ENCODE peak calls at places on chromosome 2, in five cellular contexts. One of them, this sample, is unnamed. For H3K27me3, the result is how much of the 10 kb centered on the place peaks cover.

GRCh38 chr2:231013820-231014219 is 17.9 kb downstream of the SPATA3 start:
- DNase-seq in HepG2: no peak
- DNase-seq in PC-3: peak
- DNase-seq in mammary epithelial cell: peak
- DNase-seq in H9: no peak
- DNase-seq in this sample: no peak

GRCh38 chr2:79832540-79833234 is 319.8 kb downstream of the CTNNA2 start:
- DNase-seq in HepG2: no peak
- DNase-seq in PC-3: no peak
- DNase-seq in mammary epithelial cell: no peak
- DNase-seq in H9: peak
- DNase-seq in this sample: no peak

GRCh38 chr2:217928324-217929293 is 74.2 kb downstream of the TNS1 start:
- DNase-seq in HepG2: no peak
- DNase-seq in PC-3: no peak
- DNase-seq in mammary epithelial cell: no peak
- DNase-seq in H9: no peak
- DNase-seq in this sample: no peak

GRCh38 chr2:98946875-98947274 is 10.8 kb upstream of the CRACDL start:
- DNase-seq in HepG2: no peak
- DNase-seq in PC-3: no peak
- DNase-seq in mammary epithelial cell: no peak
- DNase-seq in H9: no peak
- DNase-seq in this sample: no peak

GRCh38 chr2:98500561-98500960 is 55.9 kb downstream of the INPP4A start:
- DNase-seq in HepG2: no peak
- DNase-seq in PC-3: peak
- DNase-seq in mammary epithelial cell: no peak
- DNase-seq in H9: no peak
- DNase-seq in this sample: no peak

GRCh38 chr2:870426-870825 is 80.2 kb upstream of the SNTG2 start:
- DNase-seq in HepG2: no peak
- DNase-seq in PC-3: no peak
- DNase-seq in mammary epithelial cell: no peak
- DNase-seq in H9: no peak
- DNase-seq in this sample: no peak

GRCh38 chr2:184530959-184531358 is 67.4 kb upstream of the ZNF804A start:
- DNase-seq in HepG2: no peak
- DNase-seq in PC-3: no peak
- DNase-seq in mammary epithelial cell: no peak
- DNase-seq in H9: no peak
- DNase-seq in this sample: no peak

GRCh38 chr2:171547720-171548119 is 25.4 kb downstream of the CYBRD1 start:
- DNase-seq in HepG2: no peak
- DNase-seq in PC-3: no peak
- DNase-seq in mammary epithelial cell: peak
- DNase-seq in H9: no peak
- DNase-seq in this sample: no peak

GRCh38 chr2:15731213-15731888 is 139.7 kb downstream of the DDX1 start:
- DNase-seq in HepG2: no peak
- DNase-seq in PC-3: no peak
- DNase-seq in mammary epithelial cell: no peak
- DNase-seq in H9: peak
- DNase-seq in this sample: no peak

GRCh38 chr2:72998724-72999123 is 72.8 kb downstream of the SFXN5 start:
- DNase-seq in HepG2: no peak
- DNase-seq in PC-3: no peak
- DNase-seq in mammary epithelial cell: no peak
- DNase-seq in H9: peak
- DNase-seq in this sample: no peak

GRCh38 chr2:135745545-135745944 is 3.9 kb downstream of the UBXN4 start:
- DNase-seq in HepG2: no peak
- DNase-seq in PC-3: peak
- DNase-seq in mammary epithelial cell: peak
- DNase-seq in H9: no peak
- DNase-seq in this sample: no peak

GRCh38 chr2:15645720-15646385 is 54.2 kb downstream of the DDX1 start:
- DNase-seq in HepG2: no peak
- DNase-seq in PC-3: no peak
- DNase-seq in mammary epithelial cell: no peak
- DNase-seq in H9: no peak
- DNase-seq in this sample: no peak

GRCh38 chr2:210954508-210954907 is 398.1 kb downstream of the CPS1 start:
- DNase-seq in HepG2: no peak
- DNase-seq in PC-3: no peak
- DNase-seq in mammary epithelial cell: no peak
- DNase-seq in H9: no peak
- DNase-seq in this sample: no peak

GRCh38 chr2:128269358-128270305 is 49.0 kb downstream of the HS6ST1 start:
- DNase-seq in HepG2: no peak
- DNase-seq in PC-3: no peak
- DNase-seq in mammary epithelial cell: no peak
- DNase-seq in H9: peak
- DNase-seq in this sample: no peak

GRCh38 chr2:218074031-218074430 is 5.0 kb downstream of the RUFY4 start:
- DNase-seq in HepG2: peak
- DNase-seq in PC-3: peak
- DNase-seq in mammary epithelial cell: no peak
- DNase-seq in H9: peak
- DNase-seq in this sample: peak

GRCh38 chr2:158685646-158686045 is 109.5 kb upstream of the DAPL1 start:
- DNase-seq in HepG2: no peak
- DNase-seq in PC-3: no peak
- DNase-seq in mammary epithelial cell: peak
- DNase-seq in H9: no peak
- DNase-seq in this sample: no peak

GRCh38 chr2:223109341-223109740 is 57.4 kb downstream of the KCNE4 start:
- DNase-seq in HepG2: no peak
- DNase-seq in PC-3: no peak
- DNase-seq in mammary epithelial cell: peak
- DNase-seq in H9: no peak
- DNase-seq in this sample: no peak

GRCh38 chr2:120466704-120467054 is 120.7 kb downstream of the INHBB start:
- DNase-seq in HepG2: peak
- DNase-seq in PC-3: no peak
- DNase-seq in mammary epithelial cell: no peak
- DNase-seq in H9: no peak
- DNase-seq in this sample: no peak

GRCh38 chr2:236211281-236211680 is 43.1 kb upstream of the GBX2 start:
- DNase-seq in HepG2: no peak
- DNase-seq in PC-3: no peak
- DNase-seq in mammary epithelial cell: no peak
- DNase-seq in H9: no peak
- DNase-seq in this sample: no peak

GRCh38 chr2:239496700-239497099 is 95.9 kb upstream of the HDAC4 start:
- DNase-seq in HepG2: no peak
- DNase-seq in PC-3: peak
- DNase-seq in mammary epithelial cell: no peak
- DNase-seq in H9: no peak
- DNase-seq in this sample: peak

GRCh38 chr2:69134546-69134945 is 121.6 kb downstream of the ANTXR1 start:
- DNase-seq in HepG2: no peak
- DNase-seq in PC-3: no peak
- DNase-seq in mammary epithelial cell: no peak
- DNase-seq in H9: no peak
- DNase-seq in this sample: no peak

GRCh38 chr2:27249077-27249890 is 13.6 kb downstream of the SLC30A3 start:
- DNase-seq in HepG2: no peak
- DNase-seq in PC-3: peak
- DNase-seq in mammary epithelial cell: no peak
- DNase-seq in H9: no peak
- DNase-seq in this sample: no peak

GRCh38 chr2:12080360-12080759 is 333.9 kb downstream of the LPIN1 start:
- DNase-seq in HepG2: no peak
- DNase-seq in PC-3: no peak
- DNase-seq in mammary epithelial cell: no peak
- DNase-seq in H9: no peak
- DNase-seq in this sample: no peak

GRCh38 chr2:140580799-140581198 is 1550.0 kb downstream of the LRP1B start:
- DNase-seq in HepG2: no peak
- DNase-seq in PC-3: no peak
- DNase-seq in mammary epithelial cell: no peak
- DNase-seq in H9: no peak
- DNase-seq in this sample: no peak

GRCh38 chr2:127416486-127417001 is 1.7 kb upstream of the PROC start:
- DNase-seq in HepG2: no peak
- DNase-seq in PC-3: no peak
- DNase-seq in mammary epithelial cell: peak
- DNase-seq in H9: no peak
- DNase-seq in this sample: no peak

GRCh38 chr2:167188596-167188967 is 300.3 kb downstream of the XIRP2 start:
- DNase-seq in HepG2: no peak
- DNase-seq in PC-3: no peak
- DNase-seq in mammary epithelial cell: no peak
- DNase-seq in H9: no peak
- DNase-seq in this sample: no peak
- H3K9ac ChIP-seq in HepG2: no peak
- H3K9ac ChIP-seq in PC-3: no peak
- H3K9ac ChIP-seq in mammary epithelial cell: no peak
- H3K9ac ChIP-seq in H9: no peak
- H3K9ac ChIP-seq in this sample: no peak

GRCh38 chr2:111954602-111955332 is 56.4 kb downstream of the MERTK start:
- DNase-seq in HepG2: peak
- DNase-seq in PC-3: no peak
- DNase-seq in mammary epithelial cell: no peak
- DNase-seq in H9: no peak
- DNase-seq in this sample: no peak

GRCh38 chr2:111958901-111959300 is 60.5 kb downstream of the MERTK start:
- DNase-seq in HepG2: no peak
- DNase-seq in PC-3: no peak
- DNase-seq in mammary epithelial cell: no peak
- DNase-seq in H9: no peak
- DNase-seq in this sample: no peak

GRCh38 chr2:111961663-111962062 is 63.3 kb downstream of the MERTK start:
- DNase-seq in HepG2: no peak
- DNase-seq in PC-3: no peak
- DNase-seq in mammary epithelial cell: no peak
- DNase-seq in H9: no peak
- DNase-seq in this sample: no peak

GRCh38 chr2:111952871-111953497 is 54.6 kb downstream of the MERTK start:
- DNase-seq in HepG2: no peak
- DNase-seq in PC-3: no peak
- DNase-seq in mammary epithelial cell: no peak
- DNase-seq in H9: no peak
- DNase-seq in this sample: no peak

GRCh38 chr2:111957872-111958354 is 59.5 kb downstream of the MERTK start:
- DNase-seq in HepG2: no peak
- DNase-seq in PC-3: no peak
- DNase-seq in mammary epithelial cell: no peak
- DNase-seq in H9: no peak
- DNase-seq in this sample: no peak
- H3K27me3 ChIP-seq in HepG2: under half
- H3K27me3 ChIP-seq in PC-3: under half
- H3K27me3 ChIP-seq in mammary epithelial cell: under half
- H3K27me3 ChIP-seq in H9: under half
- H3K27me3 ChIP-seq in this sample: under half

DNA sequence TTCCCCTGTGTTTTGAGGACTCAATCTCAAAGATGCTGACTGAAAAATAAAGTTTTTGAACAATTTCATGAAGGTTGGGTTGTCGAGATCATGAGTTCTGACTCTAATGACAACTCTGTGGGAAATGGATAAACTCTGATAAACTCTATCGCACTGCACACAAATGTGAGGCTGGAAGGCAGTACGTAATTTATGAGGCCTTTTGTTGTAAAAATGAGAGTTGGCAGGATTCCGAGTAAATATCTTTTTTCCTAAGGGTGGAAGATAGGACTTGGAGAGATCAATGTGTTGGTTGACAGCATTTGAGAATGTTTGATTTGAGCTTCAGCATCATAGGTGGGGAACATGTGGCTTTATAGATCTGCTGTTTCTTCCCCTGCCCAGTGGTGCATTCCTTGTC is 90.4 kb downstream of the SPTBN1 start:
- DNase-seq in HepG2: no peak
- DNase-seq in PC-3: no peak
- DNase-seq in mammary epithelial cell: no peak
- DNase-seq in H9: no peak
- DNase-seq in this sample: no peak
- H3K9ac ChIP-seq in HepG2: peak
- H3K9ac ChIP-seq in PC-3: peak
- H3K9ac ChIP-seq in mammary epithelial cell: peak
- H3K9ac ChIP-seq in H9: no peak
- H3K9ac ChIP-seq in this sample: no peak

GRCh38 chr2:205683991-205684390 is 1.7 kb downstream of the NRP2 start:
- DNase-seq in HepG2: no peak
- DNase-seq in PC-3: no peak
- DNase-seq in mammary epithelial cell: no peak
- DNase-seq in H9: no peak
- DNase-seq in this sample: no peak
- H3K27me3 ChIP-seq in HepG2: under half
- H3K27me3 ChIP-seq in PC-3: under half
- H3K27me3 ChIP-seq in mammary epithelial cell: under half
- H3K27me3 ChIP-seq in H9: under half
- H3K27me3 ChIP-seq in this sample: under half

GRCh38 chr2:134310450-134311079 is 56.7 kb downstream of the MGAT5 start:
- DNase-seq in HepG2: no peak
- DNase-seq in PC-3: no peak
- DNase-seq in mammary epithelial cell: no peak
- DNase-seq in H9: no peak
- DNase-seq in this sample: no peak
- H3K9ac ChIP-seq in HepG2: no peak
- H3K9ac ChIP-seq in PC-3: no peak
- H3K9ac ChIP-seq in mammary epithelial cell: no peak
- H3K9ac ChIP-seq in H9: no peak
- H3K9ac ChIP-seq in this sample: no peak

GRCh38 chr2:118852605-118853128 is 5.2 kb upstream of the EN1 start:
- DNase-seq in HepG2: no peak
- DNase-seq in PC-3: no peak
- DNase-seq in mammary epithelial cell: no peak
- DNase-seq in H9: peak
- DNase-seq in this sample: no peak
- H3K27me3 ChIP-seq in HepG2: under half
- H3K27me3 ChIP-seq in PC-3: under half
- H3K27me3 ChIP-seq in mammary epithelial cell: half or more
- H3K27me3 ChIP-seq in H9: half or more
- H3K27me3 ChIP-seq in this sample: under half

GRCh38 chr2:23423873-23424680 is 39.1 kb downstream of the KLHL29 start:
- DNase-seq in HepG2: no peak
- DNase-seq in PC-3: no peak
- DNase-seq in mammary epithelial cell: no peak
- DNase-seq in H9: peak
- DNase-seq in this sample: no peak
- H3K9ac ChIP-seq in HepG2: no peak
- H3K9ac ChIP-seq in PC-3: no peak
- H3K9ac ChIP-seq in mammary epithelial cell: no peak
- H3K9ac ChIP-seq in H9: no peak
- H3K9ac ChIP-seq in this sample: no peak

GRCh38 chr2:30265441-30266015 is 34.2 kb downstream of the LBH start:
- DNase-seq in HepG2: no peak
- DNase-seq in PC-3: no peak
- DNase-seq in mammary epithelial cell: peak
- DNase-seq in H9: no peak
- DNase-seq in this sample: no peak
- H3K27me3 ChIP-seq in HepG2: under half
- H3K27me3 ChIP-seq in PC-3: under half
- H3K27me3 ChIP-seq in mammary epithelial cell: under half
- H3K27me3 ChIP-seq in H9: under half
- H3K27me3 ChIP-seq in this sample: under half